ENCODE peak calls at places on chromosome 19, in four cellular contexts. O is osteoblast, A is H9, R is mammary epithelial cell. K is an unnamed sample. For H3K4me1, the result is how much of the 10 kb centered on the place peaks cover.

GRCh38 chr19:10105241-10106099 is 692 bp upstream of the PPAN start:
- DNase-seq in A (no peak), O (no peak), R (no peak), K (no peak)

GRCh38 chr19:882871-883497 is 10.0 kb downstream of the MED16 start:
- DNase-seq in O (no peak), A (no peak), R (no peak), K (no peak)

GRCh38 chr19:55076321-55076720 is 652 bp downstream of the EPS8L1 start:
- DNase-seq in O (peak), A (no peak), R (no peak), K (no peak)

GRCh38 chr19:48588670-48589399 is 17.7 kb upstream of the SPACA4 start:
- DNase-seq in A (peak), R (peak), O (peak), K (peak)

GRCh38 chr19:10805075-10805757 is 30.8 kb downstream of the TMED1 start:
- DNase-seq in O (no peak), A (no peak), R (no peak), K (no peak)

GRCh38 chr19:7450243-7451223 is 38.3 kb downstream of the PEX11G start:
- DNase-seq in A (peak), R (peak), O (no peak), K (no peak)

GRCh38 chr19:39127812-39128510 is 2.4 kb downstream of the PAK4 start:
- DNase-seq in R (no peak), O (peak), A (no peak), K (no peak)

GRCh38 chr19:45496349-45496953 is 396 bp downstream of the RTN2 start:
- DNase-seq in A (peak), O (peak), R (no peak), K (peak)

GRCh38 chr19:45160870-45161714 is at the start of gene NKPD1:
- DNase-seq in O (peak), R (no peak), A (peak), K (no peak)

GRCh38 chr19:1106841-1107654 is 3.3 kb downstream of the GPX4 start:
- DNase-seq in O (no peak), A (no peak), R (peak), K (no peak)

GRCh38 chr19:32673573-32673972 is 1.4 kb downstream of the ANKRD27 start:
- DNase-seq in O (no peak), R (no peak), A (no peak), K (no peak)

GRCh38 chr19:582497-583197 is 7.0 kb upstream of the HCN2 start:
- DNase-seq in R (no peak), O (peak), A (peak), K (no peak)

GRCh38 chr19:34228762-34229161 is 25.6 kb upstream of the GARRE1 start:
- DNase-seq in O (no peak), A (no peak), R (no peak), K (no peak)

DNA sequence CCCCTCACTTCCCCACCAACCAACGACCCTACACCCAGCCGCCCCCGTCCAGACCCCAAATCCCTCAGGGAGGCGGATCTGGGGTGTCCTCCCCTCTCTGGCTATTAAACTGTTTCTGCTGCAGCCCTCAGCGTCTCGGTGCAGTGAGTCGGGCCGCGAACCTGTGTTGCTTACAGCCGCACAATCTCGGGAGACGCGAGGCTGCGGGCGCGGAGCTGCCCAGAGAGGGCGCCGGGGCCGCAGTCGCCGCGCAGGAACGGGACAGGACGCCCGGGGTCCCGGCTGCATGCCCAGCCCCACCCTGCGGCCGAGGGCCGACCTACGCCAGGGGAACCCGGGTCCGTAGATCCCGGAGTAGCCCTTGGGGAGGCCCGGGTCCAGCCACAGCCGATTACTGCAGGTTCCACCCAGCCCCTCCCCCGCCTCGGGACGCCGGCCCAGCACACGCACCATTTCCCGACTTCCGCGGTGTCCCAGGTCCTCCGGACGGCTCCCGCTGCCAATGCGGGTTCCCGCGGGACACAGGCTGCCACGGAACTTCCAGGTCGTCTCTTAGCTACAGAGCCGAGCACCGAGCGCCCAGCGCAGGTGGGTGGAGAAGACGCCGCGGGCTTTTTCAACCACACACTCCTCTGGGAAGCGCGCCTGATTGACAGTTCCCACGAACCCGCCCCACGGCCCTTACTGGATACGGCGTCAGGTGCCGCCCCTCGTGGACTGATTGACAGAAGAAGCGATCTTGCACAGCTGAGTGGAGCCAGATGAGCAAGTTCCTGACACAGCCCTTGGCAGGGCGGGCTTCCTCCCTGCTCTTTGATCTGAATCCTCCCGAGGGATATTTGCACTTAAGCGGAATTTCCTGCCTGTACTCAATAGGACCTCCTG is at the start of gene ZNF799:
- DNase-seq in R (peak), A (peak), O (peak), K (peak)
- TF ChIP-seq CTCF in R (peak), A (no peak), O (no peak), K (peak)

DNA sequence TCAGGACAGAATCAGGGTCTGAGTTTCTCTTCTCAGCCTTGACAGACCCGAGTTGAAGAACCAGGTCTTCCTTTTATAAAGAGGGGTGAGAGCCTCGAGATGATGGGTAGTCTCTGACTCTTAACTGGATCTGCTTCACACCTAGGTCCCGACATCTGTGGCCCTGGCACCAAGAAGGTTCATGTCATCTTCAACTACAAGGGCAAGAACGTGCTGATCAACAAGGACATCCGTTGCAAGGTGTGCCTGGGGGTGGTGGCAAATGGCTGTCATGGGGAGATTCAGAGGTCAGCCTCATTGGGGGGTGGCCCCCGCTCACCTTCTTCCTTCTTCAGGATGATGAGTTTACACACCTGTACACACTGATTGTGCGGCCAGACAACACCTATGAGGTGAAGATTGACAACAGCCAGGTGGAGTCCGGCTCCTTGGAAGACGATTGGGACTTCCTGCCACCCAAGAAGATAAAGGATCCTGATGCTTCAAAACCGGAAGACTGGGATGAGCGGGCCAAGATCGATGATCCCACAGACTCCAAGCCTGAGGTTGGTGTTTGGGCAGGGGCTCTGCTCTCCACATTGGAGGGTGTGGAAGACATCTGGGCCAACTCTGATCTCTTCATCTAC is 1.6 kb downstream of the CALR start:
- DNase-seq in A (no peak), O (peak), R (no peak), K (no peak)
- H3K4me1 ChIP-seq in A (under half), O (under half), R (under half), K (half or more)

GRCh38 chr19:17775991-17776803 is 18.7 kb upstream of the B3GNT3 start:
- DNase-seq in A (no peak), O (peak), R (no peak), K (no peak)
- H3K4me2 ChIP-seq in A (no peak), O (no peak), R (no peak), K (no peak)

GRCh38 chr19:50349277-50350057 is 16.0 kb downstream of the NAPSA start:
- DNase-seq in O (no peak), R (no peak), A (no peak), K (no peak)
- TF ChIP-seq CTCF in O (no peak), R (peak), A (no peak), K (no peak)

GRCh38 chr19:15297416-15298224 is 34.7 kb downstream of the BRD4 start:
- DNase-seq in O (peak), A (no peak), R (peak), K (peak)
- H3K4me1 ChIP-seq in O (half or more), A (under half), R (half or more), K (half or more)

GRCh38 chr19:41009700-41010235 is 18.7 kb downstream of the CYP2B6 start:
- DNase-seq in O (no peak), A (no peak), R (no peak), K (no peak)
- H3K4me2 ChIP-seq in O (no peak), A (no peak), R (no peak), K (no peak)